ENCODE peak calls at places on chromosomes 1 and 21, in nine cellular contexts. One of them, this sample, is unnamed.

GRCh38 chr1:117605164-117605810 is 561 bp upstream of the TENT5C start:
- DNase-seq in heart left ventricle: peak
- DNase-seq in OCI-LY7: no peak
- DNase-seq in cardiac muscle cell: peak
- DNase-seq in dorsolateral prefrontal cortex: peak
- DNase-seq in SK-N-SH: peak
- DNase-seq in lower lobe of right lung: peak
- DNase-seq in heart right ventricle: peak
- DNase-seq in H1: no peak
- DNase-seq in this sample: peak

GRCh38 chr1:147625274-147625986 is 44.9 kb downstream of the ACP6 start:
- DNase-seq in SK-N-SH: no peak
- DNase-seq in dorsolateral prefrontal cortex: no peak
- DNase-seq in lower lobe of right lung: no peak
- DNase-seq in H1: no peak
- DNase-seq in heart right ventricle: no peak
- DNase-seq in cardiac muscle cell: no peak
- DNase-seq in OCI-LY7: no peak
- DNase-seq in heart left ventricle: no peak
- DNase-seq in this sample: no peak

GRCh38 chr21:15343066-15343465 is 278.3 kb upstream of the NRIP1 start:
- DNase-seq in dorsolateral prefrontal cortex: no peak
- DNase-seq in H1: no peak
- DNase-seq in heart left ventricle: no peak
- DNase-seq in OCI-LY7: no peak
- DNase-seq in lower lobe of right lung: no peak
- DNase-seq in heart right ventricle: no peak
- DNase-seq in cardiac muscle cell: peak
- DNase-seq in SK-N-SH: no peak
- DNase-seq in this sample: no peak

GRCh38 chr1:44694863-44695478 is 20.5 kb downstream of the ARMH1 start:
- DNase-seq in dorsolateral prefrontal cortex: no peak
- DNase-seq in OCI-LY7: peak
- DNase-seq in cardiac muscle cell: no peak
- DNase-seq in heart right ventricle: no peak
- DNase-seq in SK-N-SH: no peak
- DNase-seq in H1: no peak
- DNase-seq in lower lobe of right lung: no peak
- DNase-seq in heart left ventricle: no peak
- DNase-seq in this sample: no peak

GRCh38 chr1:155044812-155045690 is 6.1 kb upstream of the ADAM15 start:
- DNase-seq in OCI-LY7: peak
- DNase-seq in heart right ventricle: peak
- DNase-seq in lower lobe of right lung: peak
- DNase-seq in cardiac muscle cell: peak
- DNase-seq in H1: peak
- DNase-seq in heart left ventricle: peak
- DNase-seq in dorsolateral prefrontal cortex: peak
- DNase-seq in SK-N-SH: peak
- DNase-seq in this sample: no peak

GRCh38 chr1:45840704-45841103 is 37.3 kb downstream of the MAST2 start:
- DNase-seq in OCI-LY7: peak
- DNase-seq in heart left ventricle: no peak
- DNase-seq in lower lobe of right lung: no peak
- DNase-seq in dorsolateral prefrontal cortex: no peak
- DNase-seq in SK-N-SH: no peak
- DNase-seq in heart right ventricle: no peak
- DNase-seq in cardiac muscle cell: no peak
- DNase-seq in H1: no peak
- DNase-seq in this sample: no peak

GRCh38 chr21:45985471-45986315 is 4.1 kb downstream of the COL6A1 start:
- DNase-seq in heart right ventricle: peak
- DNase-seq in heart left ventricle: peak
- DNase-seq in SK-N-SH: no peak
- DNase-seq in lower lobe of right lung: peak
- DNase-seq in cardiac muscle cell: no peak
- DNase-seq in dorsolateral prefrontal cortex: no peak
- DNase-seq in H1: no peak
- DNase-seq in OCI-LY7: no peak
- DNase-seq in this sample: no peak

GRCh38 chr1:39297534-39297933 is 93.0 kb downstream of the MACF1 start:
- DNase-seq in heart right ventricle: no peak
- DNase-seq in lower lobe of right lung: no peak
- DNase-seq in SK-N-SH: no peak
- DNase-seq in dorsolateral prefrontal cortex: no peak
- DNase-seq in heart left ventricle: no peak
- DNase-seq in H1: no peak
- DNase-seq in cardiac muscle cell: peak
- DNase-seq in OCI-LY7: no peak
- DNase-seq in this sample: no peak

GRCh38 chr21:15415541-15416261 is 314.1 kb upstream of the USP25 start:
- DNase-seq in H1: no peak
- DNase-seq in OCI-LY7: no peak
- DNase-seq in SK-N-SH: no peak
- DNase-seq in heart right ventricle: no peak
- DNase-seq in cardiac muscle cell: peak
- DNase-seq in lower lobe of right lung: no peak
- DNase-seq in dorsolateral prefrontal cortex: no peak
- DNase-seq in heart left ventricle: no peak
- DNase-seq in this sample: no peak

GRCh38 chr1:110464340-110464739 is 13.4 kb downstream of the PROK1 start:
- DNase-seq in SK-N-SH: no peak
- DNase-seq in lower lobe of right lung: no peak
- DNase-seq in H1: no peak
- DNase-seq in heart right ventricle: no peak
- DNase-seq in cardiac muscle cell: peak
- DNase-seq in dorsolateral prefrontal cortex: no peak
- DNase-seq in OCI-LY7: no peak
- DNase-seq in heart left ventricle: no peak
- DNase-seq in this sample: no peak

GRCh38 chr1:205597691-205598314 is 34.0 kb downstream of the ELK4 start:
- DNase-seq in heart left ventricle: no peak
- DNase-seq in OCI-LY7: no peak
- DNase-seq in lower lobe of right lung: no peak
- DNase-seq in cardiac muscle cell: peak
- DNase-seq in dorsolateral prefrontal cortex: no peak
- DNase-seq in H1: no peak
- DNase-seq in heart right ventricle: peak
- DNase-seq in SK-N-SH: no peak
- DNase-seq in this sample: no peak

GRCh38 chr1:65791396-65791795 is 1.3 kb upstream of the PDE4B start:
- DNase-seq in H1: no peak
- DNase-seq in dorsolateral prefrontal cortex: no peak
- DNase-seq in heart left ventricle: no peak
- DNase-seq in SK-N-SH: no peak
- DNase-seq in OCI-LY7: no peak
- DNase-seq in heart right ventricle: no peak
- DNase-seq in cardiac muscle cell: peak
- DNase-seq in lower lobe of right lung: no peak
- DNase-seq in this sample: no peak

DNA sequence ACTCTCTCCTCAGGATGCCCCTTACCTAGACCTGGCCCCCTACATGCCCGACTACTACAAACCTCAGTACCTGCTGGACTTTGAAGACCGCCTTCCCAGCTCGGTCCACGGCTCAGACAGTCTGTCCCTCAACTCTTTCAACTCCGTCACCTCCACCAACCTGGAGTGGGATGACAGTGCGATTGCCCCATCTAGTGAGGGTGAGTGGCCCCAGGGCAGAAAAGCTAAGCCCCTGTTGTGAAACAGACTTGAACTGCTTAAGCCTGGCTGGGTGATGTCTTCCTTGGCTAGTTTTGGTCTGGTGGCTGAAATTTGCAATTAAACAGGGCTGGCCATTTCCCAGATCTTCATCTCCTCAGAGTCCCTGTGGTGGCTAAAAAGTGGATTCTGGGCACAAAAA is 16.3 kb upstream of the SLC25A34 start:
- DNase-seq in H1: no peak
- DNase-seq in OCI-LY7: peak
- DNase-seq in lower lobe of right lung: no peak
- DNase-seq in dorsolateral prefrontal cortex: no peak
- DNase-seq in SK-N-SH: no peak
- DNase-seq in cardiac muscle cell: no peak
- DNase-seq in heart left ventricle: no peak
- DNase-seq in heart right ventricle: no peak
- DNase-seq in this sample: no peak
- TF ChIP-seq CTCF in H1: peak
- TF ChIP-seq CTCF in OCI-LY7: peak
- TF ChIP-seq CTCF in lower lobe of right lung: no peak
- TF ChIP-seq CTCF in dorsolateral prefrontal cortex: no peak
- TF ChIP-seq CTCF in SK-N-SH: no peak
- TF ChIP-seq CTCF in cardiac muscle cell: no peak
- TF ChIP-seq CTCF in heart left ventricle: no peak
- TF ChIP-seq CTCF in heart right ventricle: no peak
- TF ChIP-seq CTCF in this sample: no peak

GRCh38 chr1:188317894-188318293 is 1489.1 kb downstream of the PLA2G4A start:
- DNase-seq in heart left ventricle: no peak
- DNase-seq in H1: no peak
- DNase-seq in OCI-LY7: no peak
- DNase-seq in cardiac muscle cell: no peak
- DNase-seq in lower lobe of right lung: no peak
- DNase-seq in dorsolateral prefrontal cortex: no peak
- DNase-seq in SK-N-SH: peak
- DNase-seq in heart right ventricle: no peak
- DNase-seq in this sample: no peak

GRCh38 chr1:188314557-188315137 is 1485.9 kb downstream of the PLA2G4A start:
- DNase-seq in dorsolateral prefrontal cortex: no peak
- DNase-seq in SK-N-SH: peak
- DNase-seq in cardiac muscle cell: no peak
- DNase-seq in OCI-LY7: no peak
- DNase-seq in heart left ventricle: no peak
- DNase-seq in H1: no peak
- DNase-seq in lower lobe of right lung: no peak
- DNase-seq in heart right ventricle: no peak
- DNase-seq in this sample: no peak
- H3K27ac ChIP-seq in dorsolateral prefrontal cortex: no peak
- H3K27ac ChIP-seq in SK-N-SH: no peak
- H3K27ac ChIP-seq in cardiac muscle cell: no peak
- H3K27ac ChIP-seq in OCI-LY7: no peak
- H3K27ac ChIP-seq in heart left ventricle: no peak
- H3K27ac ChIP-seq in H1: no peak
- H3K27ac ChIP-seq in lower lobe of right lung: no peak
- H3K27ac ChIP-seq in heart right ventricle: no peak
- H3K27ac ChIP-seq in this sample: no peak

GRCh38 chr1:91608876-91609275 is 108.2 kb downstream of the CDC7 start:
- DNase-seq in cardiac muscle cell: no peak
- DNase-seq in heart left ventricle: no peak
- DNase-seq in dorsolateral prefrontal cortex: no peak
- DNase-seq in OCI-LY7: no peak
- DNase-seq in H1: no peak
- DNase-seq in lower lobe of right lung: no peak
- DNase-seq in heart right ventricle: no peak
- DNase-seq in SK-N-SH: no peak
- DNase-seq in this sample: no peak
- TF ChIP-seq CTCF in cardiac muscle cell: no peak
- TF ChIP-seq CTCF in heart left ventricle: no peak
- TF ChIP-seq CTCF in dorsolateral prefrontal cortex: no peak
- TF ChIP-seq CTCF in OCI-LY7: no peak
- TF ChIP-seq CTCF in H1: no peak
- TF ChIP-seq CTCF in lower lobe of right lung: no peak
- TF ChIP-seq CTCF in heart right ventricle: no peak
- TF ChIP-seq CTCF in SK-N-SH: no peak
- TF ChIP-seq CTCF in this sample: no peak

GRCh38 chr21:41506526-41507520 is 1.1 kb downstream of the TMPRSS2 start:
- DNase-seq in lower lobe of right lung: peak
- DNase-seq in H1: no peak
- DNase-seq in heart left ventricle: no peak
- DNase-seq in dorsolateral prefrontal cortex: no peak
- DNase-seq in cardiac muscle cell: no peak
- DNase-seq in heart right ventricle: no peak
- DNase-seq in OCI-LY7: no peak
- DNase-seq in SK-N-SH: no peak
- DNase-seq in this sample: no peak
- H3K27ac ChIP-seq in lower lobe of right lung: peak
- H3K27ac ChIP-seq in H1: no peak
- H3K27ac ChIP-seq in heart left ventricle: no peak
- H3K27ac ChIP-seq in dorsolateral prefrontal cortex: no peak
- H3K27ac ChIP-seq in cardiac muscle cell: no peak
- H3K27ac ChIP-seq in heart right ventricle: no peak
- H3K27ac ChIP-seq in OCI-LY7: no peak
- H3K27ac ChIP-seq in SK-N-SH: no peak
- H3K27ac ChIP-seq in this sample: no peak

DNA sequence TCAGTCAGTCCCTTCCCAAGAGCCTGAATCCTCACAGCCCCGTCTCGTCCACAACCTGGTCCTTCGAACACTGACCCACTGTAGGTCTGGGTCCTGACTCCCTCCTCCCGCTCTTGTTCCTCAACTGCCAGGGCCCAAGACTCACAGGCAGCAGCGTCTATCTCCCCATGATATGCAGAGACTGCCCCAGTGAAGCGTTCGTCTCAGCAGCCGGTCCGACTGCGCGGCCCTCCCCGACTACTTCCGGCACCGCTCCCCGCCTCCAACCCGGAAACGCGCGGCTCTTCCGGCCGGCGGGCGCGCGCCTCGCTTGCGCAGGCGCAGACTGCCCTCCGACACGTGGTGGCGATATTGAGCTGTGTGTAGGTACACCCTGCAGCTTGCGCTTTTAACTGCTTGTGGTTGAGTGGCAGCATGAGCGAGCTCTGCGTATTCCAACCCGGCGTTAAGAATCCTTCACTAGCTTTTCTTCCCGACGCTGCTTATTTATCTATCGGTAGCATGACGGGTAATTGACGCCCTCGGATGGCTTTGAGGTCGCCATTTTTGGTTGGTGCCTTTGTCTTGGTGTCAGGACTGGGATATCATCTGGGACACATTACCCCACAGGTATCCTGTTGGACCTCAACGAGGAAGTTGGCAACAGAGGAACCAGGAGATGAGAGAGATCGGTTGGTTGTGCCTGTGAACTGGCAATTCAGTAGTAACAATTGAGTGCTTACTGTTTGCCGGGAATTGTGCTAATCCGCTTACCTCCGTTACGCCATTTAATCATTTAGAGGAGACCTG is at the start of gene TAF12:
- DNase-seq in heart left ventricle: peak
- DNase-seq in cardiac muscle cell: peak
- DNase-seq in OCI-LY7: peak
- DNase-seq in lower lobe of right lung: peak
- DNase-seq in SK-N-SH: peak
- DNase-seq in dorsolateral prefrontal cortex: peak
- DNase-seq in heart right ventricle: peak
- DNase-seq in H1: peak
- DNase-seq in this sample: peak
- TF ChIP-seq CTCF in heart left ventricle: peak
- TF ChIP-seq CTCF in cardiac muscle cell: peak
- TF ChIP-seq CTCF in OCI-LY7: peak
- TF ChIP-seq CTCF in lower lobe of right lung: peak
- TF ChIP-seq CTCF in SK-N-SH: peak
- TF ChIP-seq CTCF in dorsolateral prefrontal cortex: peak
- TF ChIP-seq CTCF in heart right ventricle: peak
- TF ChIP-seq CTCF in H1: peak
- TF ChIP-seq CTCF in this sample: no peak

GRCh38 chr1:30749691-30750583 is 7.6 kb downstream of the LAPTM5 start:
- DNase-seq in SK-N-SH: no peak
- DNase-seq in heart left ventricle: no peak
- DNase-seq in H1: no peak
- DNase-seq in OCI-LY7: peak
- DNase-seq in dorsolateral prefrontal cortex: no peak
- DNase-seq in lower lobe of right lung: no peak
- DNase-seq in heart right ventricle: no peak
- DNase-seq in cardiac muscle cell: no peak
- DNase-seq in this sample: no peak
- H3K27ac ChIP-seq in SK-N-SH: no peak
- H3K27ac ChIP-seq in heart left ventricle: no peak
- H3K27ac ChIP-seq in H1: no peak
- H3K27ac ChIP-seq in OCI-LY7: peak
- H3K27ac ChIP-seq in dorsolateral prefrontal cortex: peak
- H3K27ac ChIP-seq in lower lobe of right lung: peak
- H3K27ac ChIP-seq in heart right ventricle: no peak
- H3K27ac ChIP-seq in cardiac muscle cell: no peak
- H3K27ac ChIP-seq in this sample: peak